ENCODE peak calls at places on chromosome 10, in seven cellular contexts. X, K, M, E, P, N and U are unnamed samples.

GRCh38 chr10:132904169-132904813 is 38.1 kb downstream of the CFAP46 start:
- DNase-seq in X (no peak), P (peak), E (peak), K (peak), N (peak), M (no peak), U (peak)

GRCh38 chr10:69685802-69686585 is 55.9 kb downstream of the FAM241B start:
- DNase-seq in K (no peak), N (no peak), M (peak), X (no peak), E (no peak), P (peak), U (peak)

GRCh38 chr10:78396754-78397153 is 363.1 kb downstream of the RPS24 start:
- DNase-seq in K (no peak), X (no peak), P (no peak), N (no peak), M (no peak), E (no peak), U (no peak)

GRCh38 chr10:112394475-112394875 is 20.6 kb downstream of the ACSL5 start:
- DNase-seq in K (no peak), X (no peak), M (no peak), P (no peak), N (no peak), E (no peak), U (no peak)

GRCh38 chr10:2951235-2951835 is 116.0 kb upstream of the PFKP start:
- DNase-seq in P (no peak), K (no peak), E (no peak), X (no peak), M (no peak), N (no peak), U (no peak)

GRCh38 chr10:78761241-78761825 is 307.4 kb upstream of the ZMIZ1 start:
- DNase-seq in E (no peak), K (no peak), M (no peak), N (no peak), P (no peak), X (no peak), U (no peak)

GRCh38 chr10:59055046-59055445 is 121.4 kb upstream of the PHYHIPL start:
- DNase-seq in P (no peak), N (no peak), E (no peak), K (no peak), M (no peak), X (no peak), U (no peak)

GRCh38 chr10:71610651-71611050 is 108.9 kb downstream of the C10orf105 start:
- DNase-seq in E (no peak), P (no peak), M (no peak), N (no peak), X (no peak), K (no peak), U (no peak)

GRCh38 chr10:101225846-101226361 is 3.4 kb downstream of the LBX1 start:
- DNase-seq in E (no peak), P (no peak), X (no peak), K (no peak), N (no peak), M (no peak), U (no peak)

GRCh38 chr10:6310977-6311376 is 108.2 kb downstream of the PFKFB3 start:
- DNase-seq in E (no peak), X (no peak), N (no peak), M (no peak), P (no peak), K (no peak), U (no peak)

GRCh38 chr10:119734396-119735332 is 8.8 kb downstream of the INPP5F start:
- DNase-seq in E (peak), M (no peak), K (peak), X (no peak), P (no peak), N (no peak), U (no peak)

GRCh38 chr10:100696477-100696901 is 48.9 kb upstream of the PAX2 start:
- DNase-seq in X (no peak), N (no peak), P (no peak), E (no peak), K (no peak), M (no peak), U (no peak)

GRCh38 chr10:79202188-79203013 is 133.6 kb downstream of the ZMIZ1 start:
- DNase-seq in K (peak), N (no peak), M (no peak), P (peak), X (peak), E (peak), U (peak)

GRCh38 chr10:6052247-6053221 is 9.6 kb downstream of the IL2RA start:
- DNase-seq in X (peak), P (no peak), E (no peak), K (no peak), N (no peak), M (peak), U (no peak)

GRCh38 chr10:22308390-22308789 is 7.8 kb upstream of the COMMD3 start:
- DNase-seq in X (no peak), K (no peak), M (no peak), N (no peak), P (no peak), E (peak), U (no peak)

GRCh38 chr10:125035136-125035535 is 93.2 kb downstream of the ZRANB1 start:
- DNase-seq in N (no peak), K (no peak), E (peak), P (no peak), X (no peak), M (no peak), U (no peak)

GRCh38 chr10:104045151-104046089 is 40.3 kb downstream of the COL17A1 start:
- DNase-seq in E (peak), X (no peak), M (no peak), K (peak), P (no peak), N (no peak), U (peak)

GRCh38 chr10:98331888-98332287 is 63.9 kb upstream of the LOXL4 start:
- DNase-seq in M (no peak), X (no peak), E (no peak), K (peak), P (no peak), N (no peak), U (no peak)

GRCh38 chr10:3091346-3091787 is 24.0 kb downstream of the PFKP start:
- DNase-seq in M (peak), X (no peak), E (peak), P (no peak), N (no peak), K (no peak), U (no peak)

GRCh38 chr10:45593938-45594275 is 78.7 kb downstream of the ZFAND4 start:
- DNase-seq in M (no peak), X (no peak), E (no peak), K (no peak), P (no peak), N (no peak), U (no peak)

GRCh38 chr10:712089-712488 is 22.6 kb upstream of the DIP2C start:
- DNase-seq in X (no peak), P (no peak), M (no peak), N (no peak), K (no peak), E (no peak), U (no peak)

GRCh38 chr10:36172574-36172973 is 530.5 kb upstream of the FZD8 start:
- DNase-seq in M (no peak), K (no peak), P (no peak), E (peak), N (no peak), X (no peak), U (no peak)
- H3K27ac ChIP-seq in M (peak), K (no peak), P (no peak), E (peak), N (no peak), X (no peak), U (no peak)

DNA sequence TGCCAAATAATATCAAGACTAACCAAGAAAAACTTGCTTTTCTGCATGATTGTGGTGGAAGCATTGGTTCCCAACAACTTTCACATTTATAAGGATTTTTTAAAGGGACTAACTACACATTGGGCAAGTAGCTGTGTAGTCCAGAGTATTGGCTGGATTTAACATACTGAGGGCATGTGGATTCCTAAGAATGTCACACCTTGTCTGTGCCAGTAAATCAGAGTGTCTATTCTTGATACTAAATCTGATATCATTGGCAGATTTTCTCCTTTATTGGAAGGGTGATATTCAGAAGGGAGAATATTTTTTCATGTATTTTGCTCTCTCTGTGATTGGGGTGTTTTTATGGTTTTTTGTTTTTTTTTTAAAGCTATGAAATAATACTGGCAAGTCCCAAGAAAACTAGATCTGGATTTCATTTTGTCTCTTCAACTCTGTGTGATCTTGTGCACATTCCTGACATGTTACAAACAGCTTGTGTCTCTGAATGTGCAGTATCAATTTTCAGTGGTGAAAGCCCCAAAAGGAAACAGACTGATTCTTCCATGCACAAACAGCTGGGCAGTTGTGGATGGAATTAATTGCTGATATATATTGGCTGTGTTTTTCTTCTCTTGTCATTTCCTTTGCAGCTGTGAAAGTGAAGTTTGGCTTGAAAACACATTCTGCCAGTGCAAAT is 67.3 kb downstream of the ADD3 start:
- DNase-seq in N (no peak), M (no peak), K (peak), X (no peak), P (no peak), E (peak), U (no peak)
- H3K27ac ChIP-seq in N (peak), M (peak), K (peak), X (no peak), P (peak), E (peak), U (no peak)

GRCh38 chr10:88149906-88150305 is 286.5 kb downstream of the PTEN start:
- DNase-seq in X (no peak), P (no peak), N (no peak), E (no peak), K (no peak), M (no peak), U (no peak)

GRCh38 chr10:88150338-88150737 is 286.9 kb downstream of the PTEN start:
- DNase-seq in K (no peak), X (no peak), N (no peak), E (peak), P (no peak), M (no peak), U (no peak)

GRCh38 chr10:88152720-88153119 is 289.3 kb downstream of the PTEN start:
- DNase-seq in N (no peak), P (no peak), E (peak), X (no peak), M (peak), K (peak), U (no peak)

DNA sequence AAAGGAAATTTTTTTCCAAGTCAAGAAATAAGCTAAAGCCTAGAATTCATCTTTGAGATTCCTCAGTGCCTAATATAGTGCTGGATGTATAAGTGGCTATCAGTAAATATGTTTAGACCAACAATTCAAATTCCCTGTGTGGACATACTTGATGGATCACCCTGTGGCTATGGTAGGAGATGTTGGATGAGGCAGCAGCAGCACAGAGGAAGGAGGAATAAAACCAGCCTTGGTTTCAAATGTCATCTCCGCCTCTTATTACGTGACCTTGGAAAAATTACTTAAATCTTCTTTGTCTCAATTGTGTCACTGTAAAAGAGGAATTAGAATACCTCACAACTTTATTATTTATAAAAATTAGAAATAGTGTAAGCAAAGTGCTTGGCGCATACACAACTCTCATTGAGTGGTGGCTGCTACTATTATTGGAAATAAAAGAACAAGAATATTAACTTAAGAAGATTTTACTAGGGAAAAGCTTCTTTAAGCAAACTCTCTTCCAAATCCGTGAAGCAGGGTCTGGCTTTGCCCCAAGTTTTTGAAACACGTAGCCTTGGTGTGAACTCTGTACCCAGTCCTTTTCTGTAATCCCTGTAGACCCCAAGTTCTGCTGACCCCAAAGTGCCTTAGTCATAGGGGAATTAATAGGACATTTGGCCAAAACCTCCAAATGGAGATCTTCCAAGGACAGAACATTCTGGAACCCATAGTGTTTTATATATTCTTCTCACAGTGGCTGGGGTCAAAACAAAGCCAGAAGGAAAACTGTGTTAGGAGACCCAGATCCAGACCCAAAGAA is 283.8 kb downstream of the PTEN start:
- DNase-seq in M (no peak), X (no peak), P (no peak), E (no peak), N (no peak), K (no peak), U (peak)
- H3K27ac ChIP-seq in M (peak), X (no peak), P (peak), E (no peak), N (no peak), K (no peak), U (no peak)

GRCh38 chr10:102408081-102408727 is 10.4 kb downstream of the PSD start:
- DNase-seq in E (no peak), M (no peak), P (no peak), X (no peak), N (no peak), K (no peak), U (no peak)
- H3K27ac ChIP-seq in E (no peak), M (peak), P (no peak), X (no peak), N (peak), K (peak), U (no peak)

GRCh38 chr10:116208999-116209398 is 64.0 kb downstream of the GFRA1 start:
- DNase-seq in M (no peak), N (no peak), X (no peak), P (no peak), K (no peak), E (no peak), U (no peak)
- H3K27ac ChIP-seq in M (no peak), N (no peak), X (no peak), P (no peak), K (no peak), E (no peak), U (no peak)

GRCh38 chr10:30749368-30749767 is 119.8 kb upstream of the LYZL2 start:
- DNase-seq in K (no peak), P (no peak), M (no peak), N (no peak), E (no peak), X (no peak), U (no peak)

GRCh38 chr10:30745953-30746352 is 116.4 kb upstream of the LYZL2 start:
- DNase-seq in X (no peak), P (no peak), K (no peak), M (no peak), E (no peak), N (no peak), U (no peak)

GRCh38 chr10:30747633-30748032 is 118.1 kb upstream of the LYZL2 start:
- DNase-seq in E (no peak), P (no peak), K (no peak), X (no peak), M (no peak), N (no peak), U (no peak)

GRCh38 chr10:30750971-30751677 is 121.6 kb upstream of the LYZL2 start:
- DNase-seq in M (no peak), E (peak), N (no peak), X (no peak), P (no peak), K (no peak), U (no peak)

DNA sequence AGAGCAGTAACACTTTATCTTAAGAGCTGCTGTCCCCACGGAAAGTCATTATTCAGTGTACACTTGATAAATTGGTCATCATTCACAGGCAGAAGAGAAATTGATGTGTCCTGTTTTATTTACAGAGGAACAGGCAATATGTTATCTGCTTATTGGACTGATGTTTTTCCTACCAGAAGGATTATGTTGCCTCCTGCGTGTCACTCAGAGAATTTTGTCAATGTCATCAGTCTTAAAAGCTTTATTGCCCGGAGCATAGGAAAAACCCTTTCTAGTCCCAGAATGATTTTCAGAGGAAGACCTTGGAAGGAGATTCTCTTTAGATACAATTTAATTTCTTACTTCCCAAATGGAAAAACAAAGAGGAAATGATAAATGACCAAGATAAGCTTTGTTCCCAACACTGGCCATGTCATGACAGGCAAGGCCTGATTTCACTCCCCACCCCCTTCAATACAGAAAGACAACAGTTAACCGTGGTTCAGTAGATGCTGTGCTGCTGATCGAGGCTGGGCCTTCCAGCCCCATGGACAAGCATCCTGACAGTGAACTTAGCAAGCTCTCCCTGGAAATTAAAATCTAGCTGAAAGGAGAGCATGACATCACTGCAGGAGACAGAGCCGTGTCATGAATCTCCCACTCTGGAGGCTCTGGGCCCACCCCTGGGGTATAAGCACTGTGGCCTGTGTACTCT is 118.7 kb upstream of the LYZL2 start:
- DNase-seq in N (no peak), P (no peak), K (no peak), X (no peak), M (no peak), E (no peak), U (no peak)
- H3K27ac ChIP-seq in N (no peak), P (no peak), K (no peak), X (no peak), M (no peak), E (no peak), U (no peak)

GRCh38 chr10:17736223-17736622 is 15.8 kb upstream of the TMEM236 start:
- DNase-seq in N (no peak), X (no peak), M (no peak), K (no peak), E (no peak), P (no peak), U (no peak)
- H3K27ac ChIP-seq in N (no peak), X (no peak), M (no peak), K (no peak), E (no peak), P (no peak), U (no peak)

GRCh38 chr10:110840923-110841428 is 30.8 kb upstream of the PDCD4 start:
- DNase-seq in M (no peak), X (no peak), E (no peak), P (no peak), K (no peak), N (no peak), U (no peak)
- H3K27ac ChIP-seq in M (peak), X (no peak), E (no peak), P (no peak), K (no peak), N (no peak), U (peak)